ENCODE peak calls at places on chromosomes 3 and 15, in five cellular contexts. Y is IMR-90, D is neuronal stem cell, Z is H1, B is mesendoderm. H is an unnamed sample. For H3K4me1, the result is how much of the 10 kb centered on the place peaks cover.

GRCh38 chr3:127539366-127540060 is 51.0 kb downstream of the TPRA1 start:
- DNase-seq in B (no peak), D (no peak), Z (no peak), Y (no peak), H (no peak)

GRCh38 chr3:124438813-124439212 is 291.4 kb upstream of the UMPS start:
- DNase-seq in Y (no peak), D (no peak), Z (no peak), B (no peak), H (no peak)

GRCh38 chr3:95351158-95351557 is 1288.3 kb downstream of the NSUN3 start:
- DNase-seq in Y (no peak), D (no peak), B (no peak), Z (no peak), H (no peak)

GRCh38 chr15:48370460-48370859 is 39.2 kb downstream of the DUT start:
- DNase-seq in B (no peak), Z (no peak), Y (peak), D (no peak), H (no peak)

GRCh38 chr3:42498034-42498433 is 4.4 kb upstream of the VIPR1 start:
- DNase-seq in Z (no peak), D (no peak), B (no peak), Y (no peak), H (no peak)

GRCh38 chr3:42693530-42693930 is 8.2 kb downstream of the KLHL40 start:
- DNase-seq in Y (no peak), B (no peak), D (no peak), Z (no peak), H (no peak)

GRCh38 chr3:16241225-16241624 is 23.5 kb downstream of the DPH3 start:
- DNase-seq in D (no peak), Z (no peak), Y (no peak), B (no peak), H (no peak)

GRCh38 chr3:87225659-87226058 is 1.4 kb upstream of the CHMP2B start:
- DNase-seq in Z (no peak), Y (no peak), B (no peak), D (no peak), H (no peak)

GRCh38 chr3:29012011-29012410 is 268.9 kb upstream of the RBMS3 start:
- DNase-seq in B (no peak), Y (no peak), D (no peak), Z (no peak), H (no peak)

GRCh38 chr15:40343512-40343911 is 2.8 kb upstream of the CCDC9B start:
- DNase-seq in B (no peak), D (no peak), Z (no peak), Y (peak), H (no peak)

GRCh38 chr15:34780725-34781124 is 14.6 kb downstream of the ACTC1 start:
- DNase-seq in Z (no peak), D (no peak), Y (no peak), B (no peak), H (no peak)

GRCh38 chr3:45890405-45890804 is 4.1 kb downstream of the CCR9 start:
- DNase-seq in D (no peak), Z (no peak), B (no peak), Y (no peak), H (no peak)

GRCh38 chr3:45896956-45897355 is 10.6 kb downstream of the CCR9 start:
- DNase-seq in Z (no peak), Y (peak), D (no peak), B (no peak), H (no peak)

GRCh38 chr3:45892161-45892560 is 5.8 kb downstream of the CCR9 start:
- DNase-seq in Y (no peak), B (no peak), D (no peak), Z (no peak), H (no peak)

DNA sequence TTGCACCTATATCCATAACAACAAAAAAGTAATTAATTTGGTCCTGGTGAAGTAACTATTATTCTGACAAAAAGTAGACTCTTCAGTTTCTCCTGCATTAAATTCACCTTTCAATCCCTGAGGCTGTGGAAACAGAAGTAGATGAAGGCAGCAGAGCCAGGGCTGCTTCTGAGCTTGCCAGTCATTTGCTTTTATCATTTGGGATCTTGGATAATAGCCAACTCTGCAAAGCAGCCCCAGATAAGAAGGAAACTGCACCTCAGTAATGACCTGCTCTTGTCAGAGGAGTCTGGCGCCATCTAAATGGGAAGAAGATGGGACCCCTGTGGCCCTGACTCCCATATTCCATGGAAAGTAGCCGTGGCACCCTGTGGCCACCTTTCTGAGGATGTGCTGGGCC is 9.7 kb downstream of the CCR9 start:
- DNase-seq in D (no peak), B (no peak), Y (no peak), Z (no peak), H (no peak)
- H3K4me1 ChIP-seq in D (under half), B (under half), Y (under half), Z (under half), H (under half)

DNA sequence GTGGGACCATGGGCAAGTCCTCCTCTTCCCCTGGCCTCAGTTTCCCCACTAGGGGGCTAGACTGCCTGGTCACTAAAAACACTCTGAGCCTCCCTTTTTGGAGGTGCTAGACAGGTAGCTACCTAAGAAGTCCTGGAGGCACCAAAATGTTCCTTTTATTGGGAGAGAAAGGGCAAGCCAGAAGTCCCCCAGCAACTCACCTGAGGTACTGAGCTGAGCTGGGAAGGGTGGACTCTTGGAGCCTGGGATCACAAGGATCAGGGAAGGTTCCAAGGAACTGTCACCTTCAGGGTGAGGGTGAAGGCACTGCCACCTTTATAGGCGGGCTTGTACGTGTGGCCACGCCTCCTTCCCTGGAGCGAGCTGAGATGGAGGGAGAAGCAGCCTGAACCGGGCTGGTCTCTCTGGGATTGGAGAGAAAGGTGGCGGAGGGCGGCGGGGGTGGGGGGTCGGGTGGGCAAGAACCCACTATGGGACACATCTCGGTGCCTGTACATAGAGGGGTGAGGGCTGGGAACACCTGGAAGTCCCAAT is at the start of gene CYP1A1:
- DNase-seq in D (no peak), B (no peak), Z (peak), Y (no peak), H (no peak)
- H3K9ac ChIP-seq in D (peak), B (peak), Z (no peak), Y (no peak), H (no peak)

DNA sequence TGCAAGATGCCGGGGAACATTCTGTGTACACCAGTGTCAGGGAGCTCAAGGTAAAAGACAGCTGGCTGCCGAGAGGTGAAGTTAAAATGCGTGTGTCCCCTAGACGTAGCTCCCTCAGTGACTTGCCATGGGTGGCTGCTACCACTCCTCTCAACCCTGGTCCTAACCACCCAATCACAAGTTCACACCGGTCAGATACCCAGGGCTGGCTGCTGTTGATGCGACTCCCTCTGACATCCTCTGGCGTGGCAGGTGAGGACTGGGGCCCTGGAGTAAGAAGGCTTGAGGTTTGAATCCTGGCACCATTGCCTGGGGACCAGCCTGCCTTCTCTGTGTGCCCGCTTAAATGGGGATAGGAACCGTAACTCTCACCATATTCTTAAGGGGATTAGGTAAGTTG is 203.5 kb downstream of the UACA start:
- DNase-seq in D (no peak), Z (peak), B (no peak), Y (no peak), H (no peak)
- H3K18ac ChIP-seq in D (peak), Z (no peak), B (no peak), Y (no peak), H (no peak)

DNA sequence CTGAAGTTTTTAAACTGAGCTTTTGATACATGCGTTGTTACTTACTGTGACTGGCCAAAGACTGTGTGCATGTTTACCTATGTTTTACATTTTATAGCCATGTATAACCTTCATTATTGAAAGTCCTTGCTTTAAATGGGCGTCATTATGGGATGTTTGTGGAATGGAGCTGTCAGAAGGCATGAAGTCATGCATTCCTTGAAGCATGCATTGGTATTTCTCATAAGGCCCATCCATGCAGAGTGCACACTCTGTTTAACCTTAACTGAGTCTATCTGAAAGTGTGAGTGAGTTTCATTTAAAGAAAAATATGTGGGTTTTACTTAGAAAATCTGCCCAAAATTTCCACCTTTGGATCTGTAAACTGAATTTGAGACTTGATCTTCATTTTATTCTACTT is 51.1 kb downstream of the PSMD6 start:
- DNase-seq in D (no peak), B (no peak), Y (peak), Z (no peak), H (no peak)
- H3K4me1 ChIP-seq in D (under half), B (under half), Y (under half), Z (under half), H (under half)

GRCh38 chr15:98420837-98421236 is 227.5 kb upstream of the IGF1R start:
- DNase-seq in B (no peak), D (no peak), Y (no peak), Z (peak), H (no peak)

GRCh38 chr15:98421419-98422085 is 226.8 kb upstream of the IGF1R start:
- DNase-seq in B (peak), Y (peak), D (peak), Z (peak), H (peak)

GRCh38 chr15:98428253-98428989 is 219.9 kb upstream of the IGF1R start:
- DNase-seq in Y (peak), B (peak), D (peak), Z (peak), H (peak)

GRCh38 chr15:98422086-98422478 is 226.3 kb upstream of the IGF1R start:
- DNase-seq in Y (no peak), B (no peak), Z (no peak), D (no peak), H (no peak)

GRCh38 chr15:98425173-98425572 is 223.2 kb upstream of the IGF1R start:
- DNase-seq in Z (no peak), Y (no peak), B (no peak), D (no peak), H (no peak)
- H3K9ac ChIP-seq in Z (no peak), Y (no peak), B (no peak), D (no peak), H (no peak)

DNA sequence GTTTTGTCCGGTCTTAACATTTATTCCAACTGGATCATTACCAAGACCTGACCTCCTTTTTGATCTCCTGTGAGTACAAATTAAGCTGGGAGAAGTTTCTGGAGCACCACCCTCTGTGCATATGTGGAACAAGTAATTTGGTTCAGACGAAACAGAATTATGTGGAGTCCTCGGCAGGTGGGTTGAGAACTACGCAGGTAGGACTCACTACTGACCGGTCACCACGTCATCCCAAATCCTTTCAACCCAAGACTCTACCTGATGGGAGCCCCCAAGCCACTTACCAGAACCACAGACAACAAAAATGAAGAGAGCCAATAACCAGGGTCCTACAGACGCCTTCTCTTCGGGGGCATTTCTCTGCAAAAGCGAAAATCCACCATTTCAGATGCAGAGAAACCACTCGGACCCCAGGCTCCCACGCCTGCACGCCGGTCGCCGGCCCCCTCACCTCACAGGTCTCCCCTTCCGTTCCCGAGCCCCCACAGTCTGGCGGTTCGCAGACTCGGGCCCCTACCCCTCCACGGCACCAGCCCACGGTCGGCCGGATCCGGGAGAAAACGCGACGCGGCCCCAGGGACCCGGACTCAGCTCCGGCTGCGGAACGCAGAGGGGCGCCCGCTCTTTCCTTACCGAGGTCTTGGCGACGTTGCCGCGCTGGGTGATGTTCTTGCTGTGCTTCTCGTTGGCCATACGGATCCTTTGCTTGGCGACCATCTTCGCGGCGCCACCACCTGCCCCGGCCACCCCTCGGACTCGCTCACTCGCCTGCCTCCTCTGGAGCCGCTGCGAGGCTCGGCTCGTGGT is 674 bp downstream of the SERP1 start:
- DNase-seq in B (peak), Z (no peak), D (peak), Y (no peak), H (no peak)
- H3K18ac ChIP-seq in B (peak), Z (peak), D (peak), Y (peak), H (peak)

GRCh38 chr15:98391131-98391530 is 257.2 kb upstream of the IGF1R start:
- DNase-seq in D (no peak), Y (no peak), Z (no peak), B (no peak), H (no peak)
- H3K4me1 ChIP-seq in D (under half), Y (under half), Z (under half), B (under half), H (under half)